ENCODE peak calls at places on chromosome 18, in four cellular contexts. V, Z, G and B are unnamed samples.
A peak's percentile ranks its signal among the peaks of the same experiment; 100 is the strongest.

GRCh38 chr18:2882201-2882600 is 35.4 kb downstream of the EMILIN2 start:
- DNase-seq in V (no peak), Z (no peak), G (no peak), B (no peak)

GRCh38 chr18:49013961-49014604 is 63.3 kb upstream of the SMAD7 start:
- DNase-seq in G (no peak), V (peak; percentile 2), Z (no peak), B (no peak)

GRCh38 chr18:12939161-12939560 is 8.7 kb upstream of the SEH1L start:
- DNase-seq in V (no peak), Z (no peak), G (no peak), B (no peak)

GRCh38 chr18:12907258-12907925 is 23.4 kb upstream of the PTPN2 start:
- DNase-seq in G (no peak), Z (peak; percentile 79), V (no peak), B (no peak)

GRCh38 chr18:44798433-44799048 is 117.9 kb downstream of the SETBP1 start:
- DNase-seq in Z (no peak), V (no peak), G (no peak), B (no peak)

GRCh38 chr18:13464432-13465125 is 246.0 kb downstream of the LDLRAD4 start:
- DNase-seq in V (peak; percentile 70), G (peak; percentile 85), Z (no peak), B (no peak)

GRCh38 chr18:7789853-7790552 is 222.9 kb downstream of the PTPRM start:
- DNase-seq in V (no peak), G (no peak), Z (peak; percentile 67), B (peak; percentile 50)

GRCh38 chr18:10421859-10422258 is 32.6 kb upstream of the APCDD1 start:
- DNase-seq in Z (peak; percentile 31), V (no peak), G (no peak), B (no peak)

GRCh38 chr18:75240433-75240832 is 29.8 kb downstream of the TSHZ1 start:
- DNase-seq in V (no peak), Z (no peak), G (no peak), B (no peak)

GRCh38 chr18:60019463-60019840 is 119.7 kb downstream of the PMAIP1 start:
- DNase-seq in Z (peak; percentile 79), G (no peak), V (no peak), B (no peak)

GRCh38 chr18:11847811-11848210 is 3.4 kb upstream of the CHMP1B start:
- DNase-seq in Z (no peak), V (no peak), G (no peak), B (no peak)

GRCh38 chr18:42052137-42052708 is 97.2 kb downstream of the PIK3C3 start:
- DNase-seq in Z (peak; percentile 67), V (no peak), G (no peak), B (no peak)

GRCh38 chr18:12008181-12008767 is 27.0 kb downstream of the IMPA2 start:
- DNase-seq in V (no peak), G (no peak), Z (no peak), B (no peak)

GRCh38 chr18:34493099-34493544 is 217.0 kb upstream of the DTNA start:
- DNase-seq in V (peak; percentile 84), Z (peak; percentile 74), G (peak; percentile 33), B (peak; percentile 66)

GRCh38 chr18:3923750-3924149 is 473.8 kb downstream of the TGIF1 start:
- DNase-seq in G (no peak), V (no peak), Z (peak; percentile 56), B (peak; percentile 31)

GRCh38 chr18:79962835-79963657 is 1.4 kb upstream of the HSBP1L1 start:
- DNase-seq in G (no peak), V (no peak), Z (no peak), B (no peak)

GRCh38 chr18:76376668-76377358 is 118.2 kb downstream of the ZNF516 start:
- DNase-seq in G (peak; percentile 52), Z (no peak), V (no peak), B (no peak)

GRCh38 chr18:45837283-45838070 is 12.0 kb downstream of the SIGLEC15 start:
- DNase-seq in Z (peak; percentile 62), G (peak; percentile 60), V (peak; percentile 34), B (no peak)

GRCh38 chr18:22465859-22466602 is 48.3 kb upstream of the CTAGE1 start:
- DNase-seq in Z (peak; percentile 98), V (peak; percentile 71), G (no peak), B (peak; percentile 19)

GRCh38 chr18:24570716-24571115 is 110.3 kb downstream of the HRH4 start:
- DNase-seq in V (no peak), G (no peak), Z (no peak), B (no peak)

GRCh38 chr18:10453885-10454772 is at the start of gene APCDD1:
- DNase-seq in Z (no peak), G (no peak), V (peak; percentile 80), B (no peak)

GRCh38 chr18:3447035-3447894 is 2.7 kb upstream of the TGIF1 start:
- DNase-seq in G (no peak), Z (peak; percentile 79), V (peak; percentile 51), B (no peak)

GRCh38 chr18:74501386-74501785 is 5.2 kb downstream of the CNDP2 start:
- DNase-seq in V (no peak), Z (no peak), G (no peak), B (no peak)

GRCh38 chr18:13218376-13219011 is at the start of gene LDLRAD4:
- DNase-seq in V (peak; percentile 82), G (peak; percentile 64), Z (peak; percentile 2), B (no peak)

GRCh38 chr18:12843420-12844346 is 40.4 kb downstream of the PTPN2 start:
- DNase-seq in G (no peak), V (no peak), Z (no peak), B (no peak)

GRCh38 chr18:77098033-77098432 is 34.5 kb downstream of the MBP start:
- DNase-seq in V (no peak), G (no peak), Z (no peak), B (no peak)

GRCh38 chr18:11165952-11166351 is 16.6 kb upstream of the PIEZO2 start:
- DNase-seq in V (no peak), G (no peak), Z (no peak), B (no peak)

GRCh38 chr18:9612215-9612830 is 2.0 kb downstream of the PPP4R1 start:
- DNase-seq in Z (peak; percentile 64), G (peak; percentile 46), V (peak; percentile 18), B (peak; percentile 16)

GRCh38 chr18:74529378-74529777 is 4.9 kb upstream of the CNDP1 start:
- DNase-seq in V (no peak), Z (no peak), G (no peak), B (no peak)

GRCh38 chr18:12777543-12777942 is 74.7 kb downstream of the PSMG2 start:
- DNase-seq in G (no peak), V (no peak), Z (no peak), B (no peak)

GRCh38 chr18:2642771-2643170 is 12.8 kb upstream of the SMCHD1 start:
- DNase-seq in V (no peak), Z (no peak), G (no peak), B (no peak)